ENCODE peak calls at places on chromosomes 5 and 9, in four cellular contexts. M is astrocyte, N is GM23248, A is esophagus squamous epithelium. U is an unnamed sample.

GRCh38 chr9:130522233-130522808 is 57.1 kb upstream of the FUBP3 start:
- DNase-seq in N (peak; percentile 35), M (no peak), A (no peak), U (no peak)

GRCh38 chr9:98808879-98809278 is 1.4 kb downstream of the GALNT12 start:
- DNase-seq in N (no peak), M (no peak), A (no peak), U (no peak)

GRCh38 chr5:24407486-24407885 is 237.3 kb downstream of the CDH10 start:
- DNase-seq in A (no peak), M (no peak), N (no peak), U (no peak)

GRCh38 chr9:96009690-96010477 is 134.4 kb downstream of the ERCC6L2 start:
- DNase-seq in N (no peak), A (no peak), M (peak; percentile 26), U (peak; percentile 14)

GRCh38 chr9:128127568-128127989 is at the start of gene PTGES2:
- DNase-seq in A (no peak), N (peak; percentile 95), M (peak; percentile 70), U (peak; percentile 68)

GRCh38 chr5:12242960-12243888 is 339.0 kb upstream of the CTNND2 start:
- DNase-seq in N (peak; percentile 1), A (no peak), M (peak; percentile 51), U (no peak)

GRCh38 chr5:171999100-171999499 is 7.3 kb downstream of the FBXW11 start:
- DNase-seq in A (no peak), M (no peak), N (no peak), U (no peak)

GRCh38 chr5:5278201-5278814 is 138.2 kb downstream of the ADAMTS16 start:
- DNase-seq in N (no peak), M (no peak), A (no peak), U (no peak)

GRCh38 chr9:34502471-34503335 is 20.1 kb downstream of the ENHO start:
- DNase-seq in A (no peak), M (no peak), N (no peak), U (no peak)

GRCh38 chr9:96222132-96222531 is 79.8 kb downstream of the HSD17B3 start:
- DNase-seq in M (no peak), A (no peak), N (peak; percentile 36), U (no peak)

GRCh38 chr5:157180374-157181264 is at the start of gene ITK:
- DNase-seq in N (no peak), A (no peak), M (no peak), U (no peak)

GRCh38 chr5:84602371-84602771 is 217.7 kb upstream of the EDIL3 start:
- DNase-seq in A (no peak), M (peak; percentile 22), N (no peak), U (no peak)

GRCh38 chr5:148457183-148457620 is 73.4 kb downstream of the FBXO38 start:
- DNase-seq in N (peak; percentile 21), A (no peak), M (no peak), U (no peak)

GRCh38 chr9:127803507-127804352 is 1.0 kb downstream of the FPGS start:
- DNase-seq in N (peak; percentile 81), A (no peak), M (no peak), U (no peak)

GRCh38 chr9:109013678-109014145 is 413 bp upstream of the CTNNAL1 start:
- DNase-seq in M (peak; percentile 63), N (peak; percentile 73), A (no peak), U (peak; percentile 57)

GRCh38 chr5:107576736-107577440 is 93.8 kb downstream of the EFNA5 start:
- DNase-seq in M (no peak), A (no peak), N (no peak), U (no peak)

GRCh38 chr5:32539981-32540380 is 45.4 kb upstream of the SUB1 start:
- DNase-seq in N (no peak), M (no peak), A (no peak), U (no peak)

GRCh38 chr5:171469336-171469735 is 49.9 kb downstream of the FGF18 start:
- DNase-seq in M (no peak), A (no peak), N (no peak), U (no peak)

GRCh38 chr9:14061921-14062320 is 252.0 kb downstream of the NFIB start:
- DNase-seq in N (no peak), M (no peak), A (no peak), U (no peak)

GRCh38 chr9:2119490-2120046 is 104.4 kb downstream of the SMARCA2 start:
- DNase-seq in N (no peak), A (no peak), M (no peak), U (no peak)

GRCh38 chr9:2120926-2121689 is 106.0 kb downstream of the SMARCA2 start:
- DNase-seq in M (peak; percentile 41), N (peak; percentile 56), A (no peak), U (peak; percentile 32)

GRCh38 chr9:2116073-2116472 is 100.9 kb downstream of the SMARCA2 start:
- DNase-seq in M (no peak), A (no peak), N (peak; percentile 44), U (peak; percentile 14)

GRCh38 chr9:2122299-2122698 is 107.2 kb downstream of the SMARCA2 start:
- DNase-seq in M (no peak), N (no peak), A (no peak), U (no peak)

DNA sequence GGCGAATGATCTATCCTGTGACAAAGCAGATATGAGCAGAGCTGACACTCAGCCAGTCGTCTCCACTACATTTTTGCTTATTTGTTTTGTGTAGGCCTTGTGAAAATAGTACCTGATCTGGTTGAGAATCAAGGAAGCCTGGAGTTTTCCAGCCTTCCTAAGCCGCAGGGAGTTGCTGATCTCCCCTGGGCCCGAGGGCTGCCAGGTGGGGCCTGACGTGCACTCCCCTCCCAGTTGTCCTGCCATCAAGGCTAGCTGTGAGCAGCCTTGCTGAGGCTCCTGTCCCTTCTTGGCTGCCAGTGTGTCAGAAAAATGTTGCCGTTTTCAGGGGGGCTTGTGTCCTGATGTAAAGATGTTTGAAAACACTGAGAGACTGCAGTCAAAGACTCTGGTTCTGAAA is 102.4 kb downstream of the SMARCA2 start:
- DNase-seq in N (no peak), A (no peak), M (no peak), U (no peak)
- H3K27ac ChIP-seq in N (no peak overlapping the region), A (no peak overlapping the region), M (no peak overlapping the region), U (no peak overlapping the region)

DNA sequence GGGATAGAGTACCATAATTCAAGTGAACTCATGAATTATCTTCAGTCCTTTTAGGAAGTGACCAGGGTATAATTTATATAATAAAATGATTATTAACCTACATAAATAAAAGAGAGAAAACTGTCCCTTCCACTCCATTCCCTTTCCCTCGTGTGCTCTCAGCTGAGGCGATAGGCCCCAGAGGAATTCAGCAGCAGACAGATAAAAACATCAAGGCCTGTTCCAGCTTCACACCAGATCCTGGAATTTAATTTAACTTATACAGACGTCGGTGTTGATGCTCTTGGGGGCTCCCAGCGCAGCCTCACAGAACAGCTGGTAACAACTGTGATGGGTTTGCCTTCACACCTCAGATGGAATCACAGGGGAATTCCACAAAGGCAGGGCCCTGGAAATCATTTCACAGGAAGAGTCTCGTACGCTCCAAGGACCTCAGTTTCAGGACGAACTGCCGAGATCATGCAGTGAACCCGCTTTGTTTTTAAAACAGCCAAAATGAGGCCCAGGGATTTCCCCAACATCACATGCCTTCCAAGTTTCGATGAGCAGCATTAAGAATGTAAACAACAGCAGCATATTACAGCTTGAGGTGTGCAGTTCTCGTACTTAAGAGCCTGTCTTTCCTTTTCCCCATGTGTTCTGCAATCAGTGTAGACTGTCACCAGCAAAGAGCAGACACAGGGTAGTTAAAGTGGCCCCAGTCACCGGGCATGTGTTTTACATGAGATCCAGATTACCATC is 73.6 kb upstream of the ALDH1B1 start:
- DNase-seq in A (no peak), N (peak; percentile 27), M (no peak), U (peak; percentile 11)
- H3K4me3 ChIP-seq in A (no peak overlapping the region), N (peak overlapping the region; percentile 41), M (peak overlapping the region; percentile 21), U (no peak overlapping the region)

DNA sequence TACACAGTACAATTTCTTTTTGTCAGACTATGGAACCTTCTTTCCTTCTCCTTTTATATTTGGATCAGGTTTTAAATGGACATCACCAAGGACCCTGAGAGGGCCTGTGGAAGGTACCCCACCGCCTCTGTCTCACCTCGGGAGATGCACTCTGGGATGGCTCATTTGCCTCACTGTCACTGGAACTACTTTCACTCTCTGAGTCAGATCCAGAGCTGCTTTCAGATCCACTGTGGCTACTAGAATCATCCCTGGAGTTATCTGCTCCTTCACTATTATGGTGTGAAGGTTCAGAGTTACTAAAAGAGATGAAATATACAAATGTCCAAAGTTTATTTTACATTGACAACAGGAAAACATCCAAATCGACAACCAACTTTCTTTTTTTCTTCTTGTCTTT is 24.6 kb downstream of the LEAP2 start:
- DNase-seq in M (no peak), N (no peak), A (no peak), U (no peak)
- H3K36me3 ChIP-seq in M (peaks cover 66% of the 10 kb centered on the region), N (peaks cover 83% of the 10 kb centered on the region), A (peaks cover 47% of the 10 kb centered on the region), U (peaks cover 45% of the 10 kb centered on the region)

DNA sequence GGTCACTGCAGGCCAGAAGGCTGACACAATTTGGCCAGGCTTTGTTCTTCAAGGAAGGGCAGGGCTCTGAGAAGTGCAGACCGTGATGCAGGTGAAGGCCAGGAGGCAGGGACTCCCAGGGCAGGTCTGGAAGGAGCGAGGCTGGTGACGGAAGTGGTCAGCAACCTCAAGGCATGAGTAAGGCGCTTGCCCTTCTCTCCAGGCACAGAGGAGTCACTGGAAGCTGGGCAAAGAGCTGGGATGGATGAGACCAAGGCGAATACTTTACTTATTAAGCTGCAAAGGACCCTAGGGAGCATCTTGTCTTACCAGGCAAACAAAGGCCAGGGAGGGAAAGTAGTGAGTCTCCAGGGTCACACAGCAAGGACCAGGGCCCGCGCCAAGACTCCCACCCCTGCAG is 18.6 kb downstream of the IRF1 start:
- DNase-seq in M (no peak), A (no peak), N (no peak), U (no peak)
- H3K27ac ChIP-seq in M (no peak overlapping the region), A (no peak overlapping the region), N (no peak overlapping the region), U (peak overlapping the region; percentile 38)

U was measured in brain microvascular endothelial cell.